ENCODE peak calls at places on chromosomes 5 and 9, in ten cellular contexts. N is esophagus squamous epithelium; J is astrocyte of the spinal cord; V is Panc1; K is fibroblast of the aortic adventitia; E is cardiac muscle cell; D is AG10803; A is upper lobe of right lung; U is esophagus muscularis mucosa; B is CD8-positive, alpha-beta T cell. X is an unnamed sample.

GRCh38 chr9:129725841-129726251 is 27.0 kb downstream of the PTGES start:
- DNase-seq in A (no peak), E (no peak), J (no peak), U (no peak), B (no peak), V (no peak), N (no peak), K (peak; percentile 61), D (peak; percentile 61), X (peak; percentile 68)

GRCh38 chr9:81653240-81653639 is 36.1 kb downstream of the TLE1 start:
- DNase-seq in B (no peak), V (no peak), J (peak; percentile 39), U (no peak), E (no peak), K (peak; percentile 27), D (no peak), A (no peak), N (no peak), X (peak; percentile 49)

GRCh38 chr5:154318691-154319090 is 127.1 kb upstream of the SAP30L start:
- DNase-seq in E (no peak), V (no peak), B (no peak), A (no peak), K (no peak), D (no peak), J (no peak), N (no peak), U (no peak), X (no peak)

GRCh38 chr9:95852059-95853032 is 23.1 kb upstream of the ERCC6L2 start:
- DNase-seq in A (no peak), E (no peak), J (peak; percentile 52), N (no peak), D (peak; percentile 51), B (no peak), K (peak; percentile 42), U (no peak), V (no peak), X (peak; percentile 50)

GRCh38 chr5:73451218-73452130 is 2.9 kb upstream of the FOXD1 start:
- DNase-seq in J (peak; percentile 69), N (no peak), D (peak; percentile 68), U (no peak), A (peak; percentile 83), K (peak; percentile 56), B (peak; percentile 41), V (no peak), E (peak; percentile 62), X (peak; percentile 89)

GRCh38 chr9:15243086-15243485 is 63.9 kb downstream of the TTC39B start:
- DNase-seq in V (no peak), J (peak; percentile 47), D (peak; percentile 47), B (no peak), K (peak; percentile 43), N (no peak), A (no peak), U (no peak), E (no peak), X (no peak)

GRCh38 chr9:132488611-132489010 is 78.6 kb downstream of the CFAP77 start:
- DNase-seq in B (no peak), D (no peak), V (no peak), U (no peak), E (no peak), A (no peak), N (no peak), J (no peak), K (no peak), X (no peak)

GRCh38 chr5:123665822-123666371 is 153.9 kb downstream of the CSNK1G3 start:
- DNase-seq in K (no peak), D (no peak), B (no peak), J (no peak), V (no peak), A (no peak), E (no peak), U (no peak), N (no peak), X (no peak)

GRCh38 chr5:179343021-179343781 is 2.1 kb downstream of the ADAMTS2 start:
- DNase-seq in K (peak; percentile 16), N (no peak), E (no peak), A (no peak), U (no peak), D (peak; percentile 23), B (no peak), J (no peak), V (no peak), X (peak; percentile 46)

GRCh38 chr9:134689320-134690181 is 47.9 kb downstream of the COL5A1 start:
- DNase-seq in N (no peak), E (peak; percentile 69), D (peak; percentile 61), J (peak; percentile 51), V (no peak), B (no peak), A (peak; percentile 79), U (no peak), K (peak; percentile 67), X (peak; percentile 83)

GRCh38 chr9:87501806-87502205 is 4.1 kb downstream of the DAPK1 start:
- DNase-seq in V (no peak), A (no peak), N (no peak), E (no peak), B (no peak), D (no peak), J (no peak), U (no peak), K (no peak), X (no peak)
- H3K4me3 ChIP-seq in V (no peak overlapping the region), A (no peak overlapping the region), N (no peak overlapping the region), E (no peak overlapping the region), B (no peak overlapping the region), D (no peak overlapping the region), J (no peak overlapping the region), U (no peak overlapping the region), K (no peak overlapping the region), X (no peak overlapping the region)

DNA sequence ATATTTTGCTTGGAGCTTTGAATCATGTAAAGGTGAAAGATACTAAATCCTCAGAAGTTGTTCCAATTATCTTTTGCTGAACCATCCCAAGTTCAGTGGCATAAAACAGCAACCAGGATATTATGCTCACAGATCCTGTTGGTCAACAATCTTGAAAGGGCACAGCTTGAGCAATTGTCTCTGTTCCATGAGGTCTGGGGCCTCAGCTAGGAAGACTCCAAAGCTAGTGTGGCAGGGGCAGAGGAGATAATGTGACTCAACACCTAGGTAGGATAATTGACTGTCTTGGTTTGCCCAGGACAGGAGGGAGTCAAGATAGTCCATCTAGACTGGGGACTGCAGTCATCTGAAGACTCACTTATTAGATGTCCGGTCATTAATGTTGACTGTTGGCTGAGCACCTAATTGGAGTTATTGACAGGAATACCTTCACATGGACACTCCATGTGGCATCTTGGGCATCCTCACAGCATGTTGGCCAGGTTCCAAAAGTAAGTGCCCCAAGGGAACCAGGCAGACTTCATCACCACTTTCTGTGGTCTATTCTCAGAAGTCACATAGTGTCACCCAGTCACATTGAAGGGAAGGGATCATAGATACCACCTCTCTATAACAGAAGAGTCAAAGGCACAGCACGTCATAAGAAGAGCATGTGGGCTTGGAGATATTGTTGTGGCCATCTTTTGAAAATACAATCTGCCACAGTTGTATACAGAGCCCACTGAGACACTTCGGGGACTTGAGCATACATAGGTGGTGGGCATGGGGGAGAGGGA is 88.4 kb upstream of the GPBP1 start:
- DNase-seq in J (no peak), K (no peak), A (no peak), B (no peak), U (no peak), D (no peak), N (no peak), V (no peak), E (no peak), X (no peak)
- TF ChIP-seq CTCF in J (no peak), K (no peak), A (no peak), B (no peak), U (no peak), D (no peak), N (no peak), V (no peak), E (no peak), X (no peak)

GRCh38 chr5:139903450-139903804 is 107.8 kb downstream of the PSD2 start:
- DNase-seq in J (no peak), A (peak; percentile 37), N (no peak), K (no peak), E (no peak), D (no peak), B (no peak), V (no peak), U (no peak), X (peak; percentile 8)
- H3K4me3 ChIP-seq in J (no peak overlapping the region), A (peak overlapping the region; percentile 46), N (peak overlapping the region; percentile 57), K (no peak overlapping the region), E (peak overlapping the region; percentile 38), D (no peak overlapping the region), B (no peak overlapping the region), V (no peak overlapping the region), U (peak overlapping the region; percentile 55), X (no peak overlapping the region)

GRCh38 chr9:18438951-18439350 is 35.0 kb upstream of the ADAMTSL1 start:
- DNase-seq in E (peak; percentile 58), D (no peak), N (no peak), K (no peak), V (no peak), J (no peak), B (no peak), U (no peak), A (no peak), X (peak; percentile 25)

GRCh38 chr9:18438300-18438925 is 35.5 kb upstream of the ADAMTSL1 start:
- DNase-seq in U (no peak), D (no peak), A (peak; percentile 62), B (no peak), V (no peak), N (no peak), J (peak; percentile 66), K (peak; percentile 55), E (peak; percentile 71), X (peak; percentile 33)

GRCh38 chr9:18447131-18447530 is 26.8 kb upstream of the ADAMTSL1 start:
- DNase-seq in V (no peak), B (no peak), E (no peak), N (no peak), J (peak; percentile 29), D (peak; percentile 82), U (no peak), A (no peak), K (peak; percentile 76), X (peak; percentile 35)

GRCh38 chr9:18441245-18441644 is 32.7 kb upstream of the ADAMTSL1 start:
- DNase-seq in J (peak; percentile 31), U (no peak), D (no peak), A (no peak), K (no peak), B (no peak), E (no peak), N (no peak), V (no peak), X (no peak)

GRCh38 chr9:18442629-18443491 is 31.1 kb upstream of the ADAMTSL1 start:
- DNase-seq in B (peak; percentile 11), U (no peak), D (peak; percentile 85), K (peak; percentile 91), A (peak; percentile 69), N (no peak), V (no peak), E (peak; percentile 89), J (peak; percentile 90), X (peak; percentile 84)
- TF ChIP-seq CTCF in B (peak; percentile 50), U (peak; percentile 80), D (peak; percentile 97), K (peak; percentile 97), A (peak; percentile 94), N (peak; percentile 83), V (peak; percentile 76), E (peak; percentile 94), J (peak; percentile 94), X (peak; percentile 98)

GRCh38 chr9:104494808-104495207 is 9.3 kb upstream of the OR13F1 start:
- DNase-seq in N (no peak), U (no peak), A (no peak), E (peak; percentile 1), B (no peak), K (peak; percentile 3), J (no peak), D (no peak), V (no peak), X (no peak)
- H3K4me3 ChIP-seq in N (no peak overlapping the region), U (no peak overlapping the region), A (no peak overlapping the region), E (no peak overlapping the region), B (no peak overlapping the region), K (no peak overlapping the region), J (no peak overlapping the region), D (no peak overlapping the region), V (no peak overlapping the region), X (no peak overlapping the region)

GRCh38 chr9:306907-307306 is 92.2 kb downstream of the DOCK8 start:
- DNase-seq in B (peak; percentile 15), A (no peak), J (no peak), U (no peak), E (peak; percentile 2), V (no peak), N (no peak), K (no peak), D (no peak), X (no peak)
- TF ChIP-seq CTCF in B (no peak), A (peak; percentile 19), J (no peak), U (peak; percentile 43), E (no peak), V (no peak), N (no peak), K (no peak), D (no peak), X (no peak)

X was measured in foreskin fibroblast.